ENCODE peak calls at places on chromosomes 1 and 21, in seven cellular contexts. F, V, C, B, X, T and E are unnamed samples.

GRCh38 chr1:33334081-33334552 is 13.2 kb upstream of the A3GALT2 start:
- DNase-seq in F (no peak), V (no peak), C (no peak), B (no peak), X (peak), T (no peak), E (no peak)

GRCh38 chr1:8439015-8439702 is 121.2 kb downstream of the SLC45A1 start:
- DNase-seq in F (peak), V (no peak), C (peak), B (peak), X (peak), T (no peak), E (no peak)

GRCh38 chr1:37064059-37064458 is 29.7 kb upstream of the GRIK3 start:
- DNase-seq in F (no peak), V (no peak), C (no peak), B (no peak), X (no peak), T (no peak), E (no peak)

GRCh38 chr1:152244576-152244975 is 20.6 kb upstream of the HRNR start:
- DNase-seq in F (peak), V (no peak), C (no peak), B (no peak), X (no peak), T (no peak), E (peak)

GRCh38 chr1:174021611-174022079 is 512 bp downstream of the RC3H1 start:
- DNase-seq in F (peak), V (peak), C (peak), B (peak), X (peak), T (no peak), E (no peak)

GRCh38 chr21:31235671-31236450 is 108.2 kb downstream of the TIAM1 start:
- DNase-seq in F (peak), V (no peak), C (no peak), B (no peak), X (no peak), T (no peak), E (peak)

GRCh38 chr1:51499694-51500093 is 19.4 kb downstream of the EPS15 start:
- DNase-seq in F (no peak), V (no peak), C (no peak), B (no peak), X (no peak), T (no peak), E (no peak)

GRCh38 chr21:20570824-20571232 is 427.4 kb upstream of the NCAM2 start:
- DNase-seq in F (no peak), V (no peak), C (no peak), B (no peak), X (no peak), T (no peak), E (no peak)

GRCh38 chr1:204461331-204462228 is 33.0 kb downstream of the PIK3C2B start:
- DNase-seq in F (no peak), V (no peak), C (no peak), B (peak), X (peak), T (no peak), E (no peak)

GRCh38 chr1:23422313-23422877 is 2.2 kb downstream of the TCEA3 start:
- DNase-seq in F (peak), V (no peak), C (peak), B (no peak), X (peak), T (no peak), E (no peak)

GRCh38 chr1:103371234-103371633 is 154.3 kb upstream of the RNPC3 start:
- DNase-seq in F (peak), V (peak), C (no peak), B (no peak), X (no peak), T (no peak), E (no peak)

GRCh38 chr1:81209471-81209870 is 591.3 kb upstream of the ADGRL2 start:
- DNase-seq in F (no peak), V (no peak), C (no peak), B (no peak), X (no peak), T (no peak), E (no peak)

GRCh38 chr1:33228935-33229487 is 27.3 kb upstream of the ZNF362 start:
- DNase-seq in F (peak), V (no peak), C (no peak), B (no peak), X (peak), T (no peak), E (no peak)

GRCh38 chr1:233962878-233963277 is 58.4 kb downstream of the SLC35F3 start:
- DNase-seq in F (no peak), V (no peak), C (no peak), B (no peak), X (no peak), T (no peak), E (no peak)

GRCh38 chr1:36400825-36401601 is 3.3 kb upstream of the LSM10 start:
- DNase-seq in F (no peak), V (peak), C (no peak), B (no peak), X (peak), T (peak), E (no peak)

GRCh38 chr1:43135857-43136781 is 36.0 kb downstream of the EBNA1BP2 start:
- DNase-seq in F (no peak), V (no peak), C (no peak), B (no peak), X (no peak), T (no peak), E (no peak)

GRCh38 chr1:51728611-51729155 is 111.8 kb downstream of the OSBPL9 start:
- DNase-seq in F (peak), V (no peak), C (no peak), B (peak), X (no peak), T (no peak), E (no peak)

GRCh38 chr1:233082778-233083550 is 132.6 kb downstream of the NTPCR start:
- DNase-seq in F (no peak), V (no peak), C (no peak), B (peak), X (no peak), T (no peak), E (no peak)

GRCh38 chr1:117967472-117967871 is 37.9 kb downstream of the WDR3 start:
- DNase-seq in F (peak), V (peak), C (no peak), B (no peak), X (no peak), T (no peak), E (no peak)

GRCh38 chr1:184163674-184164470 is 112.3 kb downstream of the TSEN15 start:
- DNase-seq in F (peak), V (peak), C (no peak), B (no peak), X (no peak), T (no peak), E (no peak)

GRCh38 chr1:63893976-63894375 is 120.2 kb downstream of the ROR1 start:
- DNase-seq in F (peak), V (no peak), C (no peak), B (no peak), X (no peak), T (no peak), E (peak)

GRCh38 chr1:63593303-63593886 is at the start of gene PGM1:
- DNase-seq in F (peak), V (peak), C (peak), B (peak), X (peak), T (peak), E (peak)

GRCh38 chr1:198771562-198772153 is 132.8 kb downstream of the PTPRC start:
- DNase-seq in F (peak), V (peak), C (no peak), B (peak), X (no peak), T (peak), E (no peak)

GRCh38 chr1:203202431-203203245 is 16.1 kb upstream of the CHI3L1 start:
- DNase-seq in F (peak), V (no peak), C (no peak), B (no peak), X (peak), T (no peak), E (no peak)

GRCh38 chr1:169762699-169763098 is 28.8 kb upstream of the SELE start:
- DNase-seq in F (no peak), V (no peak), C (no peak), B (no peak), X (no peak), T (no peak), E (no peak)

GRCh38 chr1:165938844-165939243 is 111.4 kb downstream of the UCK2 start:
- DNase-seq in F (no peak), V (no peak), C (no peak), B (no peak), X (no peak), T (no peak), E (no peak)

GRCh38 chr1:154835531-154836285 is 34.4 kb downstream of the KCNN3 start:
- DNase-seq in F (no peak), V (no peak), C (no peak), B (no peak), X (no peak), T (no peak), E (no peak)

DNA sequence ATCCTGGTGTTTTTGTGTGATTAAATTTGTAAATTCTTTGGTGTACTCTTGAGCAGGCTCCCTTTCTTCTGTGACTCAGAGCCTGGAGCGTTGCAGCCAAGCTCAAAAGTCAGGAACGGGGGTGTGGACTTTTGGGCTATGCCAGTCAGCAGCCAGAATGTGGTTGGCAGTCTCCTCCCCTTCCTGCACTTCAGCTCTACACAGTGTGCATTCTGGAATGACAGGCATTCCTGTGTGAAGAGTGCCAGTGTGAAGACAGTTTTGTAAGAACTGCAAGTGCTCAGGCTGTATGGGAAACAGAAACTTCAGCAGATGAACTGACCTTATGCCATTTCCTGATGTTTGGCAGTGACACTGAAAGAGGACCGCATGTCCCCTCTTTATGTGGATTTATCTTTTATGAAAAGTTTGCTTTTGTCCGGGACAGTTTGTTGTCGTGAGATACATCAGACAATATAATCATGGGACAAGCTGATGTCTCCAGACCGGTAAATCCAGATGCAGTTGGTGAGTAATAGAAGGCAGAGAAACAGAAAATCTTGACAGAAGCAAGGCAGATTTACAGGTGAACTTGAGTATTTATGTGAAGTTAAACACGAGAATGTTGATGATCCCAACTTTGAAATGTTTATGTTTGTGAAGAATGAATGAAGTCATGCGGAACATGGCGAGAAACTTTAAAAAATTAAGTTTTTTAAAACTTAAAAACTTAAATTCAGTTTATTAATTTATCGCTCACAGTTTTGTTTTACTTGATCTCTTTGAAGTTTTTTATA is 67.7 kb upstream of the RCC1 start:
- DNase-seq in F (peak), V (peak), C (peak), B (no peak), X (peak), T (peak), E (peak)
- H3K27ac ChIP-seq in F (peak), V (peak), C (peak), B (no peak), X (peak), T (peak), E (peak)

DNA sequence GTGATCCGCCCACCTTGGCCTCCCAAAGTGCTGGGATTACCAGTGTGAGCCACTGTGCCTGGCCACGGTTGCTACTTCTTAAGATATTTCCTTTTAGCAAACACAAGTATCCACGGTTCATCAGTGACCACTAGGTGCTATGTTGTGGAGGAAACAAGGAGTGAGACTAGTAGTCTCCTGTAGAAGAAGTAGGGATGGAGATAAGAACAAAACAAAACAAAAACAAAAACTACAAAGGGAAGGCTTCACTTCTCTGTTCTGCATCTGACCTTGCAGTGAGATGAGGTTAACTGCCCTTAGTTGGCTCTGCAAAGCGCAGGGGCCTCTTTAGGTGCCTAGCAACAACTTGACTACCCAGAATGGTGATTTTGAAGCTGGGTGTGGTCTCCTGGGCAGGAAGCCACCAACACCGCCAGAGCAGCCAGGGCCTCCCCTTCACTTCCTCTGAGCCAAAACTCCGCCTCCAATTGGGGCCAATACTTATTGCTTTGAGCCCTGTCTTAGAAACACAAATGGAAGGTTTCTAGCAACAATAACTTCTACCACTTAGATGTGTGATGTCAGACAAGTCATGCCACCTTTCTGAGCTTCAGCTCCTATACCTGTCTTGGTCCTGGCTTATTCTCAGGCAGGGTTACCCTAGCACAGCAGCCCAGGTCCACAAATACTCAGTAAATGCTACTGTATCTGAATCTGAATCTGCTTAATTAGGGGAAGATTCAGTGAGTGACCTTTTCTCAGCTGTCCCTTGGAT is 12.7 kb upstream of the CDC42 start:
- DNase-seq in F (peak), V (peak), C (peak), B (peak), X (peak), T (no peak), E (no peak)
- H3K27ac ChIP-seq in F (no peak), V (no peak), C (peak), B (peak), X (peak), T (peak), E (peak)

GRCh38 chr1:200376521-200376920 is 33.3 kb downstream of the ZNF281 start:
- DNase-seq in F (no peak), V (peak), C (no peak), B (no peak), X (no peak), T (no peak), E (peak)

GRCh38 chr1:200372095-200372884 is 37.5 kb downstream of the ZNF281 start:
- DNase-seq in F (peak), V (peak), C (peak), B (no peak), X (no peak), T (peak), E (peak)

GRCh38 chr1:200372885-200373181 is 37.0 kb downstream of the ZNF281 start:
- DNase-seq in F (no peak), V (no peak), C (no peak), B (no peak), X (no peak), T (no peak), E (no peak)

GRCh38 chr1:200374569-200375312 is 35.1 kb downstream of the ZNF281 start:
- DNase-seq in F (peak), V (peak), C (no peak), B (peak), X (no peak), T (no peak), E (no peak)

DNA sequence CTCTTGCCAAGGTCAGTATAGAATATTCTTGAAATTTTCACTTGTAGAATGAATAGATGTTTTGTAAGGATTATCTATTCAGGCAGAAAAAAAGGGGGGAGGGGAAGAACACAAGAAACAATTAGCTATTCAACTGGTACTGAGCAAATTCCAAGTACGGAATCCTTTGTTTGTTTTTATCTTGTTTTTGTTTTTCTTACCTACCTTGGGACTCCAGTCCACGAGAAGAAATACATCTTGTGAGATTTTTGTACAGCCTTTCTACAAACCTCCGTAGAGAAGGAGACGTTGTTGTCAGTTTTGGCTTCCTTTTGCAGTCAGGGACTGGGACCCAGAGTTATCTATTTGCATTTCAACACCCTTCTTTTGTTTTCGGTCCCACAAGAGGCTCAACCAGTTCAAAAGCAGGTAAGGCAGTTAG is 36.0 kb downstream of the ZNF281 start:
- DNase-seq in F (no peak), V (no peak), C (no peak), B (peak), X (no peak), T (no peak), E (no peak)
- H3K27ac ChIP-seq in F (peak), V (peak), C (no peak), B (peak), X (no peak), T (no peak), E (peak)

DNA sequence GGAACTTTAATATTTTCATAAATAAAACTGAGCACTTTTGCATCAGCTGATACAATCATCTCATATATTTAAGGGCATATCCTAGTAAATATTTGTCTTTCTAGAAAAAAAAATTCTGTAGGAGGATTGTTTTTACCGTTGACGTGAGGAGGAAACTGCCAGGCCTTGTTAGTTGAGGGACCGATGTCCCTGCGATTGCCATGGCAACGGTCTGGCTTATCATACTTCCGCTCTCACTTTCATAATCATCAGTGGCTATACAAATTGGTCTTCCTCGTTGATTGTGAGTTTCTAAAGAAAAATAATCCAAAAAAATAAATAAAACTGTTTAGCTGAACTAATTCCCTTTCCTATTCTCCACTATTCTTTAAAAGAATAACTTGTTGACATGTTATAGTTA is 69.3 kb upstream of the ANGPTL3 start:
- DNase-seq in F (no peak), V (no peak), C (no peak), B (no peak), X (peak), T (no peak), E (no peak)
- H3K27ac ChIP-seq in F (no peak), V (no peak), C (no peak), B (no peak), X (no peak), T (no peak), E (no peak)

GRCh38 chr21:44010429-44010828 is 1.7 kb upstream of the TRAPPC10 start:
- DNase-seq in F (no peak), V (no peak), C (no peak), B (no peak), X (no peak), T (no peak), E (no peak)
- H3K27ac ChIP-seq in F (no peak), V (no peak), C (no peak), B (no peak), X (no peak), T (no peak), E (no peak)

GRCh38 chr1:89994805-89995594 is at the start of gene ZNF326:
- DNase-seq in F (peak), V (peak), C (peak), B (peak), X (peak), T (peak), E (peak)

GRCh38 chr1:89994231-89994804 is 592 bp upstream of the ZNF326 start:
- DNase-seq in F (no peak), V (no peak), C (peak), B (no peak), X (peak), T (no peak), E (no peak)

GRCh38 chr1:89998306-89998705 is 3.4 kb downstream of the ZNF326 start:
- DNase-seq in F (peak), V (no peak), C (no peak), B (no peak), X (no peak), T (no peak), E (no peak)

GRCh38 chr1:89995595-89996397 is 886 bp downstream of the ZNF326 start:
- DNase-seq in F (peak), V (no peak), C (no peak), B (no peak), X (no peak), T (no peak), E (no peak)

DNA sequence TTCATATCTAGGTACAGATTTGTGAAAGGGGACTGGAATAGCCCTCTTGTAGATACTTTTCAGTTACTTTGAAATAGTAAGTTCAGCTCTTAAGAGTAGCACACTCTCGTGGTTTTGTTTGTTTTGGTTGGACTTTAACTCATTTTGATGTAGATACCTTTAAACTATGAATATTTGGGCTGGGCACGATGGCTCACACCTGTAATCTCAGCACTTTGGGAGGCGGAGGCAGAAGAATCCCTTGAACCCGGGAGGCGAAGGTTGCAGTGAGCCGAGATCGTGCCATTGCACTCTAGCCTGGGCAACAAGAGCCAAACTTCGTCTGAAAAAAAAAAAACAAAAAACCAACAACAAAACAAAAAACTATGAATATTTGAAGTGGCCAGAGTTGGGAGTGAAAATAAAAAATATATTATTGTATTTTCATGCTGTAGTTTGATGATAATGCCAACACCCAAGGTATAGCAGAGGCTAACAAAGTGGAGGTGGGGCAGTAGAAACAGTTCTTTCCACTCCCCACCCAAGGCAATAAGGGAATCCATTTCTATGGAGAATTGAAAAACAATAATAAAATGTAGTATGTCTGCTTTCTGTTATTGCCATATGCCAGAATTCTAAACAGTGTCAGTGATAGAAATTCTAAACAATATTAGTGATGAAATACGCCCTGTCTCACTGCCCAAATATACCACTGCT is 1.7 kb downstream of the ZNF326 start:
- DNase-seq in F (no peak), V (no peak), C (no peak), B (no peak), X (no peak), T (no peak), E (no peak)
- H3K27ac ChIP-seq in F (peak), V (peak), C (peak), B (no peak), X (peak), T (no peak), E (peak)